ENCODE peak calls at places on chromosomes 7 and 10, in five cellular contexts. C is heart right ventricle; U is GM20000; I is CD8-positive, alpha-beta T cell; Y is HTR-8/SVneo. G is an unnamed sample.

GRCh38 chr10:92574545-92575377 is 868 bp upstream of the IDE start:
- DNase-seq in C (no peak), U (peak), I (no peak), Y (peak), G (peak)

GRCh38 chr7:157797361-157797760 is 460.6 kb downstream of the DNAJB6 start:
- DNase-seq in C (no peak), U (no peak), I (no peak), Y (no peak), G (no peak)

GRCh38 chr10:131430716-131431402 is 119.3 kb upstream of the TCERG1L start:
- DNase-seq in C (no peak), U (no peak), I (no peak), Y (no peak), G (no peak)

GRCh38 chr10:80158598-80159127 is 26.1 kb downstream of the PLAC9 start:
- DNase-seq in C (peak), U (no peak), I (no peak), Y (peak), G (no peak)

GRCh38 chr7:102451371-102452054 is 13.2 kb downstream of the ALKBH4 start:
- DNase-seq in C (no peak), U (no peak), I (no peak), Y (no peak), G (no peak)

GRCh38 chr10:119489572-119490326 is 52.8 kb downstream of the RGS10 start:
- DNase-seq in C (no peak), U (peak), I (peak), Y (peak), G (peak)

GRCh38 chr7:41889472-41889871 is 186.6 kb upstream of the INHBA start:
- DNase-seq in C (no peak), U (no peak), I (no peak), Y (no peak), G (no peak)

GRCh38 chr7:33933611-33934281 is 28.4 kb downstream of the BMPER start:
- DNase-seq in C (no peak), U (no peak), I (no peak), Y (peak), G (no peak)

GRCh38 chr10:111705026-111705425 is 478.5 kb downstream of the GPAM start:
- DNase-seq in C (no peak), U (no peak), I (no peak), Y (no peak), G (no peak)

GRCh38 chr7:40874756-40875155 is 740.0 kb downstream of the SUGCT start:
- DNase-seq in C (no peak), U (no peak), I (no peak), Y (no peak), G (no peak)

GRCh38 chr7:12756841-12757240 is 69.4 kb downstream of the ARL4A start:
- DNase-seq in C (no peak), U (no peak), I (no peak), Y (no peak), G (no peak)

GRCh38 chr7:128425851-128426250 is 16.1 kb upstream of the IMPDH1 start:
- DNase-seq in C (peak), U (peak), I (peak), Y (no peak), G (peak)

GRCh38 chr10:42933454-42934340 is 143.2 kb upstream of the RET start:
- DNase-seq in C (peak), U (no peak), I (peak), Y (no peak), G (no peak)

GRCh38 chr7:138992052-138992531 is 10.9 kb upstream of the KIAA1549 start:
- DNase-seq in C (no peak), U (no peak), I (no peak), Y (no peak), G (no peak)

GRCh38 chr10:48504141-48504885 is 100.6 kb downstream of the ARHGAP22 start:
- DNase-seq in C (no peak), U (no peak), I (peak), Y (no peak), G (no peak)

GRCh38 chr7:24992314-24992713 is 12.3 kb upstream of the OSBPL3 start:
- DNase-seq in C (no peak), U (no peak), I (no peak), Y (no peak), G (no peak)

GRCh38 chr10:19816420-19817250 is at the start of gene PLXDC2:
- DNase-seq in C (peak), U (peak), I (no peak), Y (no peak), G (peak)

GRCh38 chr7:1926908-1927306 is 256.8 kb downstream of the ELFN1 start:
- DNase-seq in C (no peak), U (no peak), I (no peak), Y (no peak), G (no peak)